ENCODE peak calls at places on chromosomes 6 and 20, in five cellular contexts. B, O, H, Z and A are unnamed samples.

GRCh38 chr6:82205793-82206425 is 41.6 kb downstream of the IBTK start:
- DNase-seq in H (no peak), B (no peak), Z (no peak), O (no peak), A (no peak)

GRCh38 chr6:25590986-25591385 is 61.0 kb upstream of the SCGN start:
- DNase-seq in Z (no peak), H (no peak), O (no peak), B (no peak), A (no peak)

GRCh38 chr6:135251964-135252429 is 70.9 kb downstream of the MYB start:
- DNase-seq in O (no peak), H (no peak), B (no peak), Z (no peak), A (no peak)

GRCh38 chr6:134015719-134016557 is 36.5 kb downstream of the SLC2A12 start:
- DNase-seq in Z (no peak), H (no peak), O (no peak), B (no peak), A (no peak)

GRCh38 chr6:148462203-148462602 is 119.6 kb downstream of the SASH1 start:
- DNase-seq in B (no peak), O (no peak), H (no peak), Z (no peak), A (no peak)

GRCh38 chr6:104955927-104956662 is 812 bp upstream of the LIN28B start:
- DNase-seq in O (no peak), H (no peak), Z (no peak), B (no peak), A (no peak)

GRCh38 chr6:166849762-166850181 is 106.6 kb downstream of the RNASET2 start:
- DNase-seq in B (no peak), O (peak; percentile 46), Z (peak; percentile 33), H (no peak), A (no peak)

GRCh38 chr20:4740774-4741431 is 19.2 kb downstream of the PRND start:
- DNase-seq in B (peak; percentile 58), O (peak; percentile 48), H (peak; percentile 38), Z (no peak), A (no peak)

GRCh38 chr6:112286010-112286409 is 31.6 kb upstream of the LAMA4 start:
- DNase-seq in H (no peak), Z (no peak), B (no peak), O (no peak), A (no peak)

GRCh38 chr6:131125431-131125830 is 9.8 kb upstream of the AKAP7 start:
- DNase-seq in B (no peak), O (no peak), H (no peak), Z (no peak), A (no peak)

GRCh38 chr6:148739822-148740128 is 7.1 kb upstream of the UST start:
- DNase-seq in Z (no peak), H (no peak), B (no peak), O (no peak), A (no peak)

GRCh38 chr20:36460648-36461599 is 80.4 kb upstream of the MYL9 start:
- DNase-seq in H (peak; percentile 94), B (peak; percentile 96), O (peak; percentile 85), Z (peak; percentile 66), A (peak; percentile 75)

GRCh38 chr6:3419624-3420272 is 37.1 kb downstream of the SLC22A23 start:
- DNase-seq in H (no peak), O (no peak), Z (no peak), B (no peak), A (no peak)

GRCh38 chr20:51447097-51447764 is 95.3 kb downstream of the NFATC2 start:
- DNase-seq in O (no peak), B (no peak), H (peak; percentile 64), Z (no peak), A (no peak)

GRCh38 chr6:11848852-11849731 is 70.5 kb upstream of the ADTRP start:
- DNase-seq in Z (no peak), H (no peak), O (no peak), B (no peak), A (no peak)

GRCh38 chr20:17533396-17533795 is 2.2 kb upstream of the BFSP1 start:
- DNase-seq in Z (no peak), O (no peak), H (no peak), B (no peak), A (no peak)

GRCh38 chr6:24522090-24522820 is 27.5 kb downstream of the ALDH5A1 start:
- DNase-seq in B (no peak), H (no peak), Z (peak; percentile 47), O (peak; percentile 30), A (no peak)

GRCh38 chr20:44643596-44644383 is 7.7 kb downstream of the ADA start:
- DNase-seq in H (peak; percentile 51), B (peak; percentile 49), O (no peak), Z (no peak), A (no peak)

GRCh38 chr6:10891960-10892359 is 5.1 kb downstream of the SYCP2L start:
- DNase-seq in O (no peak), B (no peak), Z (no peak), H (no peak), A (no peak)

GRCh38 chr20:46638367-46639274 is 12.6 kb downstream of the SLC13A3 start:
- DNase-seq in B (no peak), H (no peak), Z (no peak), O (no peak), A (no peak)

GRCh38 chr6:136547336-136547735 is 2.9 kb downstream of the MAP7 start:
- DNase-seq in B (no peak), Z (no peak), H (no peak), O (no peak), A (no peak)

GRCh38 chr6:3566812-3567211 is 110.0 kb upstream of the SLC22A23 start:
- DNase-seq in B (no peak), Z (no peak), H (no peak), O (no peak), A (no peak)

GRCh38 chr6:98827295-98828159 is 6.8 kb upstream of the POU3F2 start:
- DNase-seq in O (no peak), B (no peak), H (no peak), Z (no peak), A (no peak)

GRCh38 chr20:53216856-53217576 is 244.9 kb downstream of the TSHZ2 start:
- DNase-seq in H (peak; percentile 92), O (peak; percentile 67), B (peak; percentile 83), Z (peak; percentile 8), A (peak; percentile 31)

GRCh38 chr6:37547564-37548061 is 47.9 kb upstream of the CCDC167 start:
- DNase-seq in H (no peak), B (no peak), O (no peak), Z (no peak), A (no peak)

GRCh38 chr6:144150673-144151009 is 324 bp downstream of the STX11 start:
- DNase-seq in O (no peak), Z (no peak), B (no peak), H (peak; percentile 10), A (no peak)

GRCh38 chr6:168032383-168032760 is 34.9 kb downstream of the KIF25 start:
- DNase-seq in O (no peak), Z (no peak), H (no peak), B (no peak), A (no peak)

GRCh38 chr6:129041563-129041962 is 158.6 kb downstream of the LAMA2 start:
- DNase-seq in B (no peak), Z (no peak), O (no peak), H (no peak), A (no peak)

GRCh38 chr6:127192911-127193503 is 73.7 kb upstream of the RNF146 start:
- DNase-seq in B (no peak), H (no peak), O (no peak), Z (no peak), A (no peak)

GRCh38 chr6:130421567-130421966 is 55.8 kb downstream of the TMEM200A start:
- DNase-seq in Z (no peak), H (no peak), B (no peak), O (no peak), A (no peak)

GRCh38 chr20:29743101-29743931 is 1514.1 kb upstream of the DEFB115 start:
- DNase-seq in H (no peak), Z (no peak), O (no peak), B (no peak), A (no peak)

GRCh38 chr6:143405381-143406154 is 44.9 kb downstream of the ADAT2 start:
- DNase-seq in O (no peak), H (no peak), Z (no peak), B (no peak), A (no peak)

DNA sequence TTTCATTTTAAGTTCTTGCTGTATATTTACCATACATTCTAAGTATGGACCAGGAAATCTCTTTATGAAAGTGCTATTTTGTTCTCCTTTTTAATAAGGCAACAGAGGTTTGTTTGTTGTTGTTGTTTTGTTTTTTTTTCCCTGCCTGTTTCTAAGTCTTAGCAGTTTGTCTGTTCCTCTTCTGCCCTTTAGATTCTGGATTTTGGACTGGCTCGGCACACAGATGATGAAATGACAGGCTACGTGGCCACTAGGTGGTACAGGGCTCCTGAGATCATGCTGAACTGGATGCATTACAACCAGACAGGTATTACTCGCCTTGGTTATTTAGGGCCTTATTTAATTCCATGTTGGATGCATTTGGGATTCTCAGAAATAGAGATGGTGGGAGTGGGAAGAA is 48.0 kb downstream of the MAPK14 start:
- DNase-seq in Z (no peak), B (no peak), O (no peak), H (peak; percentile 34), A (no peak)
- TF ChIP-seq CTCF in Z (peak; percentile 40), B (peak; percentile 13), O (no peak), H (peak; percentile 49), A (peak; percentile 16)

DNA sequence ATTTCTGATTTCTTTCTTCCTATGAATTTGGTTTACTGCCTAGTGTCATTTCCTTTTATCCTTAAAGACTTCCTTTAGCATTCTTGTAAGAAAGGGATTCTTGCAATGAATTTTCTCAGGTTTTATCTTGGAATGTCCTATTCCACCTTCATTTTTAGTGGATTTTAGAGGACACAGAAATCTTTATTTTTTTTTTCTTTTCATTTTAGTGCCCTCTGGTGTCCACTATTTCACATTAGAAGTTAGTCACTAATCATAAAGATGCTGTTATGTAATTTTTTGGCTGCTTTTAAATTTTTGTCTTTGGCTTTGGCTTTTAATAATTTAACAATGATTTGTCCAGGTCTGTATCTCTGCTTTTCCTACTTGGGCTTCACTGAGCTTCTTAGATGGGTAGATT is 28.1 kb downstream of the LMBRD1 start:
- DNase-seq in O (no peak), Z (no peak), H (no peak), B (no peak), A (no peak)
- TF ChIP-seq CTCF in O (no peak), Z (no peak), H (no peak), B (no peak), A (no peak)

GRCh38 chr6:83518946-83519489 is 6.7 kb downstream of the PRSS35 start:
- DNase-seq in O (no peak), Z (no peak), B (no peak), H (no peak), A (no peak)
- TF ChIP-seq CTCF in O (no peak), Z (peak; percentile 18), B (no peak), H (no peak), A (peak; percentile 9)

DNA sequence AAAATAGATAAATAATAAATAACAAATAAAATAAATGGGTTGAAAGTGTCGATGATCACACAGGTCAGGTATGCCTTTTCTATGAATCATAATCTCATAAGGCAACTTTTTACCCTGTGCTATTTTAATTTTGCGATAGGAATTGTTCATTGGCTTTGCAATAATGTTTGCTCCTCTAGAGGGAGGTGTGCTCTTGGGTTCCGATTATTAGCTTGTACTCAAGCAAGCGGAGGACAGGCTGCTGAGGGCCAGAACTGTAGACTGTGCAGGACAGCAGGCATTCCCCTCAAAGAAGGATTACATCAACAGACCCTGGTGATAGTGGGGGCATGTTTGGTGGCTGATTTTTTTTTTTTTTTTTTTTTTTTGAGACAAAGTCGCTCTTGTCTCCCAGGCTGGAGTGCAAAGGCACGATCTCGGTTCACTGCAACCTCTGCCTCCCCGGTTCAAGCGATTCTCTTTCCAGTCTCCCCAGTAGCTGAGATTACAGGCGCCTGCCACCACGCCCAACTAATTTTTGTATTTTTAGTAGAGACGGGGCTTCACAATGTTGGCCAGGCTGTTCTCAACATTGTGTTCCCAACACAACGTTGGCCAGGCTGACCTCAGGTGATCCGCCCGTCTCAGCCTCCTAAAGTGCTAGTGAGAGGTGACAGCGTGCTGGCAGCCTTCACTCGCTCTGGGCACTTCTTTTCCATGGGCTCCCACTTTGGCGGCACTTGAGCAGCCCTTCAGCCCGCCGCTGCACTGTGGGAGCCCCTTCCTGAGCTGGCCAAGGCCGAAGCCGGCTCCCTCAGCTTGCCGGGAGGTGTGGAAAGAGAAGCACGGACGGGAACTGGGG is 35.6 kb downstream of the RIOK1 start:
- DNase-seq in B (no peak), H (peak; percentile 12), O (no peak), Z (no peak), A (no peak)
- TF ChIP-seq CTCF in B (peak; percentile 35), H (no peak), O (no peak), Z (peak; percentile 14), A (peak; percentile 6)